ENCODE peak calls at places on chromosome 1, in eight cellular contexts. B is fibroblast of lung, E is heart right ventricle, C is HCT116, X is neuronal stem cell, Y is foreskin fibroblast, N is HFF-Myc, J is upper lobe of right lung. F is an unnamed sample.

GRCh38 chr1:46011121-46011695 is 121.2 kb downstream of the PIK3R3 start:
- DNase-seq in B (no peak), E (no peak), C (no peak), X (no peak), Y (no peak), N (no peak), J (no peak), F (no peak)

GRCh38 chr1:116769561-116769977 is 15.3 kb downstream of the CD2 start:
- DNase-seq in B (no peak), E (no peak), C (no peak), X (no peak), Y (peak), N (no peak), J (no peak), F (peak)

GRCh38 chr1:66778266-66778665 is 22.8 kb downstream of the INSL5 start:
- DNase-seq in B (no peak), E (no peak), C (no peak), X (no peak), Y (peak), N (no peak), J (no peak), F (no peak)

GRCh38 chr1:94805912-94806311 is 14.2 kb upstream of the SLC44A3 start:
- DNase-seq in B (peak), E (peak), C (peak), X (peak), Y (peak), N (peak), J (no peak), F (no peak)

GRCh38 chr1:156076609-156077429 is 5.4 kb downstream of the MEX3A start:
- DNase-seq in B (peak), E (peak), C (no peak), X (no peak), Y (peak), N (no peak), J (peak), F (no peak)

GRCh38 chr1:236762410-236762809 is 32.7 kb upstream of the MTR start:
- DNase-seq in B (no peak), E (no peak), C (no peak), X (no peak), Y (peak), N (no peak), J (no peak), F (no peak)

GRCh38 chr1:244054924-244055263 is 3.8 kb downstream of the ZBTB18 start:
- DNase-seq in B (no peak), E (no peak), C (no peak), X (no peak), Y (no peak), N (no peak), J (no peak), F (no peak)

GRCh38 chr1:77832889-77833288 is 53.4 kb downstream of the MIGA1 start:
- DNase-seq in B (peak), E (no peak), C (no peak), X (no peak), Y (peak), N (peak), J (no peak), F (no peak)

GRCh38 chr1:113320972-113321680 is 69.2 kb upstream of the MAGI3 start:
- DNase-seq in B (no peak), E (no peak), C (no peak), X (no peak), Y (no peak), N (no peak), J (no peak), F (no peak)

GRCh38 chr1:8443558-8444194 is 125.8 kb downstream of the SLC45A1 start:
- DNase-seq in B (peak), E (no peak), C (no peak), X (no peak), Y (peak), N (no peak), J (no peak), F (no peak)

GRCh38 chr1:230752407-230752806 is 5.2 kb downstream of the CAPN9 start:
- DNase-seq in B (no peak), E (no peak), C (no peak), X (no peak), Y (no peak), N (no peak), J (peak), F (no peak)

GRCh38 chr1:158329300-158329699 is 2.0 kb downstream of the CD1B start:
- DNase-seq in B (no peak), E (no peak), C (no peak), X (no peak), Y (no peak), N (no peak), J (no peak), F (no peak)

GRCh38 chr1:116557323-116557878 is 13.4 kb downstream of the CD58 start:
- DNase-seq in B (no peak), E (no peak), C (no peak), X (no peak), Y (no peak), N (no peak), J (no peak), F (no peak)

GRCh38 chr1:242524571-242525359 is at the start of gene PLD5:
- DNase-seq in B (peak), E (no peak), C (no peak), X (peak), Y (peak), N (no peak), J (peak), F (no peak)

GRCh38 chr1:157092831-157093230 is 6.8 kb downstream of the ETV3L start:
- DNase-seq in B (peak), E (peak), C (no peak), X (no peak), Y (peak), N (no peak), J (peak), F (no peak)

GRCh38 chr1:228045405-228045804 is 37.1 kb upstream of the ARF1 start:
- DNase-seq in B (no peak), E (no peak), C (no peak), X (no peak), Y (no peak), N (no peak), J (no peak), F (no peak)
- H3K4me3 ChIP-seq in B (no peak), E (no peak), C (no peak), X (no peak), Y (no peak), N (no peak), J (no peak), F (no peak)

GRCh38 chr1:47756411-47756810 is 240.8 kb downstream of the TRABD2B start:
- DNase-seq in B (no peak), E (no peak), C (no peak), X (no peak), Y (no peak), N (no peak), J (no peak), F (no peak)

GRCh38 chr1:47759581-47760247 is 237.5 kb downstream of the TRABD2B start:
- DNase-seq in B (no peak), E (no peak), C (no peak), X (no peak), Y (no peak), N (no peak), J (no peak), F (no peak)

GRCh38 chr1:47760248-47760629 is 236.9 kb downstream of the TRABD2B start:
- DNase-seq in B (no peak), E (no peak), C (no peak), X (no peak), Y (no peak), N (no peak), J (no peak), F (no peak)

GRCh38 chr1:47757226-47757975 is 239.8 kb downstream of the TRABD2B start:
- DNase-seq in B (no peak), E (no peak), C (no peak), X (no peak), Y (no peak), N (no peak), J (no peak), F (no peak)

GRCh38 chr1:47758341-47759237 is 238.6 kb downstream of the TRABD2B start:
- DNase-seq in B (peak), E (no peak), C (no peak), X (no peak), Y (no peak), N (no peak), J (no peak), F (no peak)
- H3K4me3 ChIP-seq in B (no peak), E (no peak), C (no peak), X (peak), Y (no peak), N (no peak), J (no peak), F (no peak)

GRCh38 chr1:206663832-206664652 is 20.7 kb upstream of the MAPKAPK2 start:
- DNase-seq in B (peak), E (peak), C (peak), X (peak), Y (peak), N (no peak), J (no peak), F (no peak)
- H3K4me3 ChIP-seq in B (no peak), E (peak), C (no peak), X (peak), Y (no peak), N (no peak), J (no peak), F (no peak)

DNA sequence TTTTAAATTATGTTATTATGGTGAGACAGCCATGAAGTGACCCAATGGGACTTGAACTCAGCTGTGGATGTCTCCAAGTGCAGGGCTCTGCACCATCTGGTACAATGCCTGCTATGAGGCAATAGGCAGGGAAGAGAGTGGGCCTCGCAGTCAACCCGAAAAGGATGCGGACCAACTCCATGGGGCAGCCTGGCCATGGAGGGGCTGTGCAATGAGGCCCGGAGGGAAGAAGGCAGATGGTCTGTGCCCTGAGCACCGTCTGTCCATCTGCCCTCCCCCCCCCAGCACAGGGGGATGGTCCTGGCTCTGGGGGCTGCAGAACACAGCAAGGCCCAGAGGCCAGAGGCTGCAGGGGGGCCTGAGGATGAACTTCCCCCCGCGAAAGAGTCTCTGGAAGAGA is 17.0 kb downstream of the ESPN start:
- DNase-seq in B (no peak), E (no peak), C (no peak), X (no peak), Y (no peak), N (no peak), J (no peak), F (no peak)
- H3K4me3 ChIP-seq in B (no peak), E (no peak), C (no peak), X (no peak), Y (no peak), N (no peak), J (no peak), F (no peak)

GRCh38 chr1:227938276-227938675 is 9.5 kb downstream of the WNT9A start:
- DNase-seq in B (no peak), E (no peak), C (no peak), X (no peak), Y (no peak), N (no peak), J (peak), F (no peak)
- H3K4me3 ChIP-seq in B (no peak), E (no peak), C (no peak), X (peak), Y (no peak), N (no peak), J (no peak), F (no peak)

GRCh38 chr1:100306735-100307313 is 40.8 kb downstream of the RTCA start:
- DNase-seq in B (no peak), E (no peak), C (no peak), X (no peak), Y (no peak), N (no peak), J (no peak), F (no peak)

GRCh38 chr1:100302756-100303155 is 36.7 kb downstream of the RTCA start:
- DNase-seq in B (no peak), E (no peak), C (no peak), X (no peak), Y (peak), N (peak), J (no peak), F (no peak)

GRCh38 chr1:100304227-100304626 is 38.2 kb downstream of the RTCA start:
- DNase-seq in B (no peak), E (no peak), C (no peak), X (no peak), Y (no peak), N (no peak), J (no peak), F (no peak)

GRCh38 chr1:100305954-100306353 is 39.9 kb downstream of the RTCA start:
- DNase-seq in B (no peak), E (no peak), C (no peak), X (no peak), Y (no peak), N (no peak), J (no peak), F (no peak)

DNA sequence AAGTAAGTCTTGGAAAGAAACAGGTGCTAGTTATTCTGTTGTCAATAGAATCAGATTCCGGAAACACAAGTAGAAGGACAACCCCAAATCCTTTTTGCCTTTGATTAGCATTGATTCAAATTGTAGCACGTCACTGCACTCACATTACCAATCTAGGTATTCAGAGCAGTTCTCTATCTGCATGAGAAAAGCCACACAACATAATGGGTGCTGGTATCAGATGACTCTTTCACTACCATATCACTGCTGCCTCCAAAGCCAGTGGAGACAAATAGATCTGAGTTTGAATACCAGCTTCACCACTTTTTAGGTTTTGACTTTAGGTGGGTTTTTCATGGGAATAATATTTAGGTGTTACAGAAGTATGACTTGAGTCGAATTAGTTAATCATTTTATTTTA is 38.9 kb downstream of the RTCA start:
- DNase-seq in B (no peak), E (no peak), C (no peak), X (no peak), Y (no peak), N (no peak), J (no peak), F (no peak)
- H3K4me3 ChIP-seq in B (no peak), E (no peak), C (no peak), X (no peak), Y (no peak), N (no peak), J (no peak), F (no peak)

GRCh38 chr1:247538561-247538960 is 2.3 kb upstream of the OR2C3 start:
- DNase-seq in B (no peak), E (no peak), C (no peak), X (no peak), Y (no peak), N (no peak), J (no peak), F (no peak)
- H3K4me3 ChIP-seq in B (no peak), E (no peak), C (no peak), X (no peak), Y (no peak), N (no peak), J (no peak), F (no peak)

F was measured in keratinocyte.